ENCODE peak calls at places on chromosomes 6 and 20, in four cellular contexts. One of them, this sample, is unnamed.

GRCh38 chr6:112603726-112604125 is 256.6 kb downstream of the RFPL4B start:
- DNase-seq in GM04504: no peak
- DNase-seq in CD4-positive, CD25-positive, alpha-beta regulatory T cell: no peak
- DNase-seq in CD8-positive, alpha-beta T cell: no peak
- DNase-seq in this sample: no peak

GRCh38 chr6:12578751-12579150 is 137.8 kb upstream of the PHACTR1 start:
- DNase-seq in GM04504: no peak
- DNase-seq in CD4-positive, CD25-positive, alpha-beta regulatory T cell: no peak
- DNase-seq in CD8-positive, alpha-beta T cell: no peak
- DNase-seq in this sample: no peak

GRCh38 chr6:112203577-112204349 is 50.6 kb downstream of the LAMA4 start:
- DNase-seq in GM04504: no peak
- DNase-seq in CD4-positive, CD25-positive, alpha-beta regulatory T cell: no peak
- DNase-seq in CD8-positive, alpha-beta T cell: no peak
- DNase-seq in this sample: no peak

GRCh38 chr6:111799576-111800467 is 73.4 kb downstream of the FYN start:
- DNase-seq in GM04504: no peak
- DNase-seq in CD4-positive, CD25-positive, alpha-beta regulatory T cell: no peak
- DNase-seq in CD8-positive, alpha-beta T cell: no peak
- DNase-seq in this sample: no peak

GRCh38 chr20:723756-724155 is 44.5 kb downstream of the SLC52A3 start:
- DNase-seq in GM04504: no peak
- DNase-seq in CD4-positive, CD25-positive, alpha-beta regulatory T cell: no peak
- DNase-seq in CD8-positive, alpha-beta T cell: no peak
- DNase-seq in this sample: no peak

GRCh38 chr6:117547688-117548621 is 54.4 kb downstream of the GOPC start:
- DNase-seq in GM04504: no peak
- DNase-seq in CD4-positive, CD25-positive, alpha-beta regulatory T cell: peak
- DNase-seq in CD8-positive, alpha-beta T cell: peak
- DNase-seq in this sample: peak

GRCh38 chr6:108365488-108365887 is 70.6 kb downstream of the AFG1L start:
- DNase-seq in GM04504: no peak
- DNase-seq in CD4-positive, CD25-positive, alpha-beta regulatory T cell: no peak
- DNase-seq in CD8-positive, alpha-beta T cell: no peak
- DNase-seq in this sample: no peak

GRCh38 chr6:1527098-1527497 is 82.6 kb upstream of the FOXC1 start:
- DNase-seq in GM04504: no peak
- DNase-seq in CD4-positive, CD25-positive, alpha-beta regulatory T cell: no peak
- DNase-seq in CD8-positive, alpha-beta T cell: no peak
- DNase-seq in this sample: peak

GRCh38 chr20:62344782-62345181 is 22.3 kb downstream of the LAMA5 start:
- DNase-seq in GM04504: no peak
- DNase-seq in CD4-positive, CD25-positive, alpha-beta regulatory T cell: no peak
- DNase-seq in CD8-positive, alpha-beta T cell: no peak
- DNase-seq in this sample: no peak

GRCh38 chr20:50399917-50400704 is 110.1 kb upstream of the PTPN1 start:
- DNase-seq in GM04504: no peak
- DNase-seq in CD4-positive, CD25-positive, alpha-beta regulatory T cell: no peak
- DNase-seq in CD8-positive, alpha-beta T cell: no peak
- DNase-seq in this sample: no peak

GRCh38 chr6:44672838-44673237 is 285.3 kb downstream of the CDC5L start:
- DNase-seq in GM04504: no peak
- DNase-seq in CD4-positive, CD25-positive, alpha-beta regulatory T cell: no peak
- DNase-seq in CD8-positive, alpha-beta T cell: no peak
- DNase-seq in this sample: no peak

GRCh38 chr20:33051333-33051732 is 2.4 kb upstream of the BPIFB3 start:
- DNase-seq in GM04504: no peak
- DNase-seq in CD4-positive, CD25-positive, alpha-beta regulatory T cell: no peak
- DNase-seq in CD8-positive, alpha-beta T cell: no peak
- DNase-seq in this sample: no peak

GRCh38 chr20:32763202-32763999 is 1.2 kb downstream of the DNMT3B start:
- DNase-seq in GM04504: no peak
- DNase-seq in CD4-positive, CD25-positive, alpha-beta regulatory T cell: no peak
- DNase-seq in CD8-positive, alpha-beta T cell: no peak
- DNase-seq in this sample: no peak